ENCODE peak calls at places on chromosomes 16 and 17, in five cellular contexts. C is endodermal cell, S is BJ, G is choroid plexus epithelial cell, R is AG09309. T is an unnamed sample.

GRCh38 chr17:4314179-4314578 is 50.4 kb upstream of the ANKFY1 start:
- DNase-seq in C (no peak), S (no peak), G (no peak), R (no peak), T (no peak)

GRCh38 chr16:86044241-86044671 is 145.3 kb downstream of the IRF8 start:
- DNase-seq in C (peak), S (no peak), G (peak), R (no peak), T (peak)

GRCh38 chr16:24645739-24646645 is 83.5 kb upstream of the TNRC6A start:
- DNase-seq in C (no peak), S (peak), G (peak), R (peak), T (peak)

GRCh38 chr17:51585514-51586104 is 325.3 kb downstream of the UTP18 start:
- DNase-seq in C (peak), S (no peak), G (no peak), R (no peak), T (no peak)

GRCh38 chr17:47687748-47688147 is 6.2 kb upstream of the TBKBP1 start:
- DNase-seq in C (peak), S (no peak), G (peak), R (no peak), T (no peak)

GRCh38 chr16:84879569-84880487 is 60.0 kb downstream of the CRISPLD2 start:
- DNase-seq in C (no peak), S (no peak), G (no peak), R (no peak), T (no peak)

GRCh38 chr17:44637066-44637465 is 19.2 kb upstream of the MEIOC start:
- DNase-seq in C (no peak), S (no peak), G (peak), R (no peak), T (peak)

GRCh38 chr16:89084411-89084810 is 9.2 kb upstream of the ACSF3 start:
- DNase-seq in C (no peak), S (no peak), G (no peak), R (no peak), T (no peak)

GRCh38 chr17:73399056-73399455 is 87.3 kb upstream of the CDC42EP4 start:
- DNase-seq in C (no peak), S (no peak), G (no peak), R (no peak), T (no peak)

GRCh38 chr16:75341934-75342811 is 90.7 kb upstream of the BCAR1 start:
- DNase-seq in C (no peak), S (peak), G (peak), R (peak), T (peak)

GRCh38 chr17:44533533-44534246 is 23.6 kb upstream of the FZD2 start:
- DNase-seq in C (peak), S (no peak), G (peak), R (no peak), T (peak)

GRCh38 chr17:76709077-76709950 is 1.5 kb downstream of the MXRA7 start:
- DNase-seq in C (peak), S (peak), G (peak), R (peak), T (peak)

GRCh38 chr17:67223924-67224323 is 21.1 kb downstream of the HELZ start:
- DNase-seq in C (no peak), S (no peak), G (no peak), R (no peak), T (no peak)

GRCh38 chr16:66134875-66135274 is 231.6 kb upstream of the CDH5 start:
- DNase-seq in C (no peak), S (no peak), G (no peak), R (no peak), T (no peak)

GRCh38 chr16:26598061-26598460 is 468.7 kb upstream of the C16orf82 start:
- DNase-seq in C (peak), S (no peak), G (peak), R (no peak), T (no peak)

GRCh38 chr17:67422887-67423286 is 45.8 kb downstream of the PITPNC1 start:
- DNase-seq in C (no peak), S (no peak), G (peak), R (no peak), T (no peak)

GRCh38 chr17:56153215-56153614 is at the start of gene ANKFN1:
- DNase-seq in C (no peak), S (no peak), G (no peak), R (no peak), T (no peak)

GRCh38 chr16:24635900-24636610 is 93.4 kb upstream of the TNRC6A start:
- DNase-seq in C (no peak), S (peak), G (peak), R (peak), T (peak)

GRCh38 chr16:69131749-69132423 is 502 bp downstream of the CHTF8 start:
- DNase-seq in C (peak), S (no peak), G (peak), R (peak), T (peak)

GRCh38 chr16:75256871-75257343 is 5.5 kb upstream of the BCAR1 start:
- DNase-seq in C (peak), S (no peak), G (peak), R (no peak), T (no peak)

GRCh38 chr17:42276359-42276608 is at the start of gene STAT5B:
- DNase-seq in C (no peak), S (no peak), G (peak), R (no peak), T (no peak)

GRCh38 chr16:79554912-79555311 is 45.6 kb downstream of the MAF start:
- DNase-seq in C (no peak), S (no peak), G (no peak), R (no peak), T (no peak)

GRCh38 chr16:81473561-81473960 is 29.0 kb downstream of the CMIP start:
- DNase-seq in C (no peak), S (no peak), G (peak), R (no peak), T (no peak)

GRCh38 chr16:12350945-12351344 is 374.4 kb downstream of the SNX29 start:
- DNase-seq in C (peak), S (no peak), G (no peak), R (no peak), T (no peak)

DNA sequence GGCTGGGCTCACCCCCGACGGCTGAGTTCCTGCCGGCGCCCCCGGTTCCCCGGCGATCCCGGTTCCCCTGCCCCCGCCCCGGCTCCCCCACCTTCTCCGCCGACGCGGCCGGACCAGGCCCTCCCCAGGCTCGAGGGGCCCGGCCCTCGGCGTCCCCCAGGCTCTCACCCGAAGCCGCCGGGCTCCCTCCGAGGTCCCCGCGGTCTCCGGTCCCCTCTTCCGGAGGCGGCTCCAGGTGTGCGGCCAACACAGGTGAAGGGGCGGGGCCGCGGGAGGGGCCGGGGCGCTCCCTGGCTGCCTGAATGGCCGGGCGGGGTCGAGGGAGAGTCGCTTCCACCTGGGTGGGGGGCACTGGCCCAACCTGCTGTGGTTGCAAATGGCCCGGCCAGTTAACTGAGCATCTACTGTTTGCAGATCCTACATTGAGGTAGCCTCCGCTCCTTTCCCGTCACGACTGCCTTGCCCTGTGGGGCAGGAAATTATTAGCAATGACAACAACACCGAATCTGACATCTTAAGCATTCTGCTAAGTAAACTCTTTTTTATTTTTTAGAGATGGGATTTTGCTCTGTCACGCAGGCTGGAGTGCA is at the start of gene BICDL2:
- DNase-seq in C (peak), S (no peak), G (no peak), R (no peak), T (no peak)
- H3K4me3 ChIP-seq in C (no peak), S (no peak), G (no peak), R (no peak), T (no peak)

GRCh38 chr16:794091-794842 is 5.8 kb downstream of the CHTF18 start:
- DNase-seq in C (no peak), S (no peak), G (no peak), R (no peak), T (no peak)
- TF ChIP-seq CTCF in C (no peak), S (no peak), G (no peak), R (no peak), T (no peak)

GRCh38 chr17:63772801-63773271 is 561 bp downstream of the CCDC47 start:
- DNase-seq in C (no peak), S (no peak), G (peak), R (no peak), T (peak)

GRCh38 chr17:63773272-63774140 is at the start of gene CCDC47:
- DNase-seq in C (peak), S (peak), G (peak), R (peak), T (peak)

GRCh38 chr17:63774982-63775290 is 966 bp downstream of the DDX42 start:
- DNase-seq in C (no peak), S (no peak), G (no peak), R (no peak), T (no peak)

GRCh38 chr17:63775420-63775819 is 1.4 kb downstream of the DDX42 start:
- DNase-seq in C (peak), S (no peak), G (no peak), R (no peak), T (no peak)

DNA sequence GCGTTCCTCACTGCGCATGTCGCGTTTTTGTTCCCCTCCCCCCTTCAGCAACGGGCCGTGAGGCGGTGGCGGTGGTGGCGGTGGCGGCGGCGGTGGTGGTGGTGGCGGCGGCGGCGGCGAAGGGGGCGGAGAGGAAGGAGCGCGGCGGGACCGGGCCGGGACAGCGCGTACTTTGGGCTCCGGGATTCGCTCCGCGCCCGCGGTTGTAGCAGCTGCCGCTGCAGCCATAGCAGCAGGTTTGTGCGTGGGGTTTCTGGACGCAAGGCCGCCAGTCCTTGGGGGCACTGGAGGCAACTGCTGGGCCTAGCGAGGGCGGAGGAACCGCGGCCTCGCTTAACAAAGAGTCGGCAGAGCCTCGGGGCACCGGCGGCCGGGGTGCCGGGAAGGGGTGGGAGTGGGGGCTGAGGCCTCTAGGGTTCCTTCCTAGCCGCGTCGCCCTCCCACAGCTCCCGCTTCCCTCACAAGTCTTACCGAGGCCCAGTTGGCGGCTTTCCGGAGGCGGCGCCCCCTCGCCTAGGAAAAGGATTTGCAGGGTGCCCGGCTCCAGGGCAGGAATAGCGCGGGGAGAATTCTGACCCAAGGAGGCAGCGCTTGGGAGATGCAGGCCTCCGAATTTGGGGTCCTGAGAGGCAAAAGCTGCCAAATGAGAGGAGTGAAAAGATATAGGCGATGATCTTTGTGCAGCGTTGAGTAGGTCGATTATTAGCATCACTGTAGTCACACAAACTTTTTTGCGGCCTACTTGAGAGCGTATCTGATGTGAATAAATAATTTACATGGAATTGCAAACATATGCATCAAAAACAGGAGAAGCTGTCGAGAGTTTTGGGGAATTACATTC is at the start of gene DDX42:
- DNase-seq in C (peak), S (no peak), G (peak), R (no peak), T (peak)
- H3K4me3 ChIP-seq in C (peak), S (peak), G (peak), R (peak), T (peak)

GRCh38 chr16:58000706-58001676 is at the start of gene USB1:
- DNase-seq in C (peak), S (no peak), G (peak), R (no peak), T (peak)
- TF ChIP-seq CTCF in C (peak), S (peak), G (peak), R (peak), T (peak)

DNA sequence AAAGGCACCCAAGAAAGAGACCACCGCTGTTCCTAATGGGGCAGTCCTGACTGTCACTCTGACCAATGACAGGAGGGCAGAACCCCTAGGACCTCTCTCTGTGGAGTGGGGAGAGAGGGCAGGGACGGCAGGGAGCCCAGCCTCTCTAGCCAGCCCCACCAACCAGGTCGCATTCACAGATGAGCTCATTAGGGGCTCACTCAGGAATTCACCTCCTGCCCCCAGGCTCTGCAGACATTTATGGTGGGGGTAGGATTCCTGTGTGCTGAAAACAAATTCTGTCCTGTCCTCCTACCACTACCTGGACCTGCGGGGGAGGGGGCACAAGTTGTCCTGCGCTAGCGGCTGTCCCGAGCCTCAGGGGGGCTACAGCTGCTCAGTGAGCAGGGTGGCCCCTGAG is 27.7 kb upstream of the GPRC5C start:
- DNase-seq in C (peak), S (no peak), G (no peak), R (no peak), T (no peak)
- H3K4me3 ChIP-seq in C (no peak), S (no peak), G (no peak), R (no peak), T (no peak)

GRCh38 chr16:544517-544916 is 15.7 kb upstream of the PRR35 start:
- DNase-seq in C (no peak), S (no peak), G (no peak), R (no peak), T (no peak)

GRCh38 chr16:543301-544164 is 16.0 kb downstream of the CAPN15 start:
- DNase-seq in C (no peak), S (no peak), G (no peak), R (no peak), T (no peak)

GRCh38 chr16:537415-538335 is 10.2 kb downstream of the CAPN15 start:
- DNase-seq in C (no peak), S (no peak), G (no peak), R (no peak), T (no peak)

GRCh38 chr16:539901-540530 is 12.5 kb downstream of the CAPN15 start:
- DNase-seq in C (no peak), S (no peak), G (peak), R (no peak), T (no peak)

DNA sequence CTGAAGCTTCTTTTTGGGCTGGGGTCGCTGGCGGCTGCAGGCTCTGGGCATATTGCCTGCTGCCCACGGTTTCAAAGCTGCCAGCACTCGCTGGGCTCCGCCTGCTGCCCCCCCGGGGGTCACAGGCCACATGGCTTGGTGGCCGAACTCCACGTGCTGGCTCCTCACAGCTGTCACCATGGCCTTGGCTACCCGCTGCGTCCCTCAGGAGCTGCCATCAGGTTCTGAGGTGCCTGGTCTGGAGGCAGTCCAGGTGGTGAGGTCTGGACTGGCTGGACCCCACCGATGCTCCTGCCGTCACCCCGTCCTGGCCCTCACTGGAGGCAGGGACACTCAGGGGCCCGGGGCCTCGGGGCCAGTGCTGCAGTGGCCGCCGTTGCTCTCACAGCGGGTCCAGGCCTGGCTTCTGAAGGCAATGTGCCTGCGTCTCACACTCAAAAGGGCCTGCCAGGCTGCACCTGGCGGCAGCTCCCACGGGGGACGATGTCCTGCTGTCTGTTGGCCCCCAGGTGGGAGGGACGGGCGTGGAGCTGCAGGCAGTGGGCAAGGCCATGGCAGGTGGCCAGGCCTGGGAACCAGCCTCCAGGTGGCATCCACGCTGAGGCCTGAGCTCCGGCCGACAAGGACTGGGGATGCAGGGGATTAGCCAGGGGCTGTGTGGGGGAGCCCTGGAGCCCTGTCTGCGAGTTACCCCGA is 13.3 kb downstream of the CAPN15 start:
- DNase-seq in C (no peak), S (no peak), G (no peak), R (no peak), T (no peak)
- TF ChIP-seq CTCF in C (no peak), S (no peak), G (no peak), R (no peak), T (no peak)

GRCh38 chr16:14186954-14187306 is 115.8 kb downstream of the MRTFB start:
- DNase-seq in C (no peak), S (no peak), G (peak), R (no peak), T (no peak)

GRCh38 chr16:14193316-14193871 is 122.3 kb downstream of the MRTFB start:
- DNase-seq in C (no peak), S (no peak), G (no peak), R (no peak), T (no peak)

GRCh38 chr16:14182999-14183398 is 111.9 kb downstream of the MRTFB start:
- DNase-seq in C (no peak), S (no peak), G (no peak), R (no peak), T (no peak)

GRCh38 chr16:14186007-14186953 is 115.2 kb downstream of the MRTFB start:
- DNase-seq in C (peak), S (no peak), G (peak), R (peak), T (peak)

GRCh38 chr16:14187517-14188338 is 116.6 kb downstream of the MRTFB start:
- DNase-seq in C (no peak), S (no peak), G (no peak), R (no peak), T (no peak)
- H3K4me3 ChIP-seq in C (no peak), S (no peak), G (no peak), R (peak), T (no peak)

DNA sequence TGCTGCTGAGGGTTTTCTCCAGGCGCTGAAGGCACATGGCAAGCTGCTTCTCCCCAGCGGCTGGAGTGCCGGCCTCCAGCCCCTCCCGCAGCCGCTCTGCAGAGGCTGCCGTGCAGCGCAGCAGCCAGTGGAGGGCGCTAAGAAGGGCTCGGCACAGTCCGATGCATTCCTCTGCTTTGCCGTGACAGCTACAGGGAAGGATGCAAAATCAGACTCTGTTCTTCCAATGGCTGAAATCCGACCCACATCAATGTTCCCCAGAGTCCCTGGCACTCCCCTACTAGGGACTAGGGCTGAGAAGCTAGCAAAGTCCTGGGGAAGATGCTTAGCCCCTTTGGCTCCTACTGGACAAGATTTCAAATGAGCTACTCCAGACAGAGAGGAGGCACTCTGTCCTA is 19.0 kb downstream of the MED24 start:
- DNase-seq in C (peak), S (no peak), G (peak), R (no peak), T (no peak)
- TF ChIP-seq CTCF in C (peak), S (peak), G (peak), R (peak), T (peak)